ENCODE peak calls at places on chromosomes 5 and 9, in nine cellular contexts. L is psoas muscle; Q is CD8-positive, alpha-beta T cell; K is CD4-positive, alpha-beta memory T cell; G is DND-41; S is A549; X is RWPE2; B is neuronal stem cell; E is H1. V is an unnamed sample.

GRCh38 chr5:53549792-53550191 is 10.6 kb upstream of the NDUFS4 start:
- DNase-seq in X (no peak), B (no peak), Q (no peak), K (no peak), L (no peak), G (no peak), S (no peak), E (no peak), V (no peak)

GRCh38 chr5:139417214-139417613 is 13.3 kb upstream of the SPATA24 start:
- DNase-seq in K (no peak), B (no peak), S (no peak), Q (no peak), L (peak; percentile 33), X (no peak), G (no peak), E (no peak), V (no peak)

GRCh38 chr5:151332857-151333256 is 14.5 kb downstream of the SLC36A2 start:
- DNase-seq in Q (peak; percentile 5), X (no peak), G (no peak), L (no peak), S (no peak), K (no peak), E (no peak), B (no peak), V (no peak)

GRCh38 chr9:115680226-115680625 is 473.4 kb upstream of the PAPPA start:
- DNase-seq in B (no peak), Q (no peak), K (no peak), S (no peak), L (no peak), G (no peak), X (no peak), E (no peak), V (no peak)

GRCh38 chr5:72956324-72957140 is 691 bp downstream of the FCHO2 start:
- DNase-seq in E (peak; percentile 67), K (no peak), B (peak; percentile 41), S (peak; percentile 59), X (peak; percentile 70), G (no peak), L (peak; percentile 43), Q (peak; percentile 60), V (no peak)

GRCh38 chr5:146805099-146805498 is 73.5 kb downstream of the PPP2R2B start:
- DNase-seq in B (no peak), E (no peak), X (no peak), S (no peak), K (no peak), Q (no peak), G (no peak), L (no peak), V (no peak)

GRCh38 chr5:59506285-59506877 is 387.1 kb downstream of the PDE4D start:
- DNase-seq in G (no peak), X (no peak), Q (no peak), L (no peak), B (no peak), K (no peak), E (no peak), S (no peak), V (no peak)

GRCh38 chr5:170135796-170136490 is 30.2 kb downstream of the FOXI1 start:
- DNase-seq in S (no peak), X (no peak), E (peak; percentile 31), B (no peak), Q (no peak), K (no peak), G (no peak), L (no peak), V (no peak)

GRCh38 chr5:134552301-134552700 is 26.8 kb downstream of the JADE2 start:
- DNase-seq in K (no peak), L (peak; percentile 75), G (no peak), B (no peak), X (peak; percentile 83), E (no peak), Q (no peak), S (peak; percentile 62), V (peak; percentile 72)

GRCh38 chr5:125348221-125348692 is 601.8 kb upstream of the ZNF608 start:
- DNase-seq in S (no peak), K (no peak), X (no peak), G (no peak), B (peak; percentile 15), Q (no peak), E (no peak), L (peak; percentile 33), V (no peak)

GRCh38 chr9:98192503-98193335 is at the start of gene CORO2A:
- DNase-seq in B (peak; percentile 68), L (peak; percentile 65), S (peak; percentile 71), E (peak; percentile 88), X (peak; percentile 80), Q (peak; percentile 80), G (peak; percentile 76), K (peak; percentile 72), V (no peak)
- H3K27ac ChIP-seq in B (peak within 1 kb of the TSS; percentile 19), L (peak within 1 kb of the TSS; percentile 16), S (peak within 1 kb of the TSS; percentile 87), E (no peak within 1 kb of the TSS), X (peak within 1 kb of the TSS; percentile 64), Q (peak within 1 kb of the TSS; percentile 42), G (peak within 1 kb of the TSS; percentile 25), K (peak within 1 kb of the TSS; percentile 53), V (peak within 1 kb of the TSS; percentile 34)

GRCh38 chr9:100086097-100086496 is 12.7 kb downstream of the ERP44 start:
- DNase-seq in S (no peak), G (no peak), E (no peak), Q (no peak), B (no peak), X (no peak), K (no peak), L (no peak), V (no peak)

GRCh38 chr9:100084734-100085133 is 14.1 kb downstream of the ERP44 start:
- DNase-seq in E (no peak), Q (no peak), K (peak; percentile 24), X (no peak), B (no peak), L (no peak), G (no peak), S (no peak), V (no peak)

GRCh38 chr9:100084145-100084478 is 14.7 kb downstream of the ERP44 start:
- DNase-seq in B (no peak), G (no peak), S (no peak), L (no peak), E (no peak), X (no peak), K (no peak), Q (no peak), V (no peak)

GRCh38 chr9:100082786-100083185 is 16.0 kb downstream of the ERP44 start:
- DNase-seq in E (no peak), L (no peak), K (no peak), X (no peak), B (no peak), S (no peak), G (no peak), Q (no peak), V (no peak)

GRCh38 chr9:100083448-100084144 is 15.2 kb downstream of the ERP44 start:
- DNase-seq in B (no peak), S (no peak), K (no peak), X (no peak), G (no peak), Q (no peak), E (no peak), L (no peak), V (no peak)
- H3K4me1 ChIP-seq in B (peaks cover 2% of the 10 kb centered on the region), S (peaks cover 7% of the 10 kb centered on the region), K (peaks cover 67% of the 10 kb centered on the region), X (peaks cover 35% of the 10 kb centered on the region), G (peaks cover 5% of the 10 kb centered on the region), Q (peaks cover 30% of the 10 kb centered on the region), E (no peaks in the 10 kb centered on the region), L (peaks cover 58% of the 10 kb centered on the region), V (peaks cover 24% of the 10 kb centered on the region)

DNA sequence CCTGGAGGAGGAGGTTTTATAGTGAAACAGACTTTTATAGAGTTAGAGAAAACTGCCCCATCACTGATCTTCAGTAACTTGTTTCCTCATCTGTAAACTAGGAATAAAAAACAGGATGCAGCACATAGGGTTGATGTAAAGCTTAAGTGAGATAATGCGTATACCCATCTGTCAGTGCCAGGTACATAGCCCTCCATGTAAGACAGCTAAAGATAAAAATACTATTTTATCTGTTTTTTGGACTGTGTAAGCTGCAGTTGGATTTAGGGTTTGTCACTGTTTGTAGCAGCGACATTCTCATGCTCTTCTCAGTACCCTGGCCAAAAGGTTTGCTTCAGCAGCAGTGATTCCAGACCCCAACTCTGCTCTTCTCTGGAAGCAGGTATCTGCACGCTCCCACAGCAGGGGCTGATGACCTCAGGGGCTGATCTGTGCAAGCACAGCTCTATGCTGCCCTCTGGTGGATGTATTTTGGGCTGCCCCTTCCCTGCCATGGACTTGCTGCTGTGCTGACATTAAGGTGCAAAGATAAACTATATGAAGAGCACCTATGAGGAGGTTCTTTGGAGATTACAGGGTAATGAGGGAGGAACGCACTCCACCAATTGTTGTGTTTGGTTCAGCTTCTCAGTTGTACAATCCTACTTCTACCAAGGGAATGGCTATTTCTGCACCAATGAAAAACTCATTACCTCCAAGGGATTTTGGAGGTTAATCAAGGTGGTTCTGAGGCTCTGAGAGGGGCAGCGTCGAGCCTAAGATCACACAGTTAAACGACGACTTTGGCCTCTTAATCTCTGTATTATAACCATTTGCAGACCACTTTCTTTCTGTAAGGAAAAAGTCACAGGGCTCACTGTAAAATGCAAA is 13.1 kb downstream of the HMHB1 start:
- DNase-seq in S (peak; percentile 89), B (peak; percentile 79), E (peak; percentile 95), G (peak; percentile 91), Q (peak; percentile 90), X (peak; percentile 77), L (peak; percentile 71), K (peak; percentile 80), V (peak; percentile 20)
- H3K27ac ChIP-seq in S (peak overlapping the region; percentile 84), B (no peak overlapping the region), E (no peak overlapping the region), G (peak overlapping the region; percentile 79), Q (no peak overlapping the region), X (no peak overlapping the region), L (no peak overlapping the region), K (no peak overlapping the region), V (no peak overlapping the region)

DNA sequence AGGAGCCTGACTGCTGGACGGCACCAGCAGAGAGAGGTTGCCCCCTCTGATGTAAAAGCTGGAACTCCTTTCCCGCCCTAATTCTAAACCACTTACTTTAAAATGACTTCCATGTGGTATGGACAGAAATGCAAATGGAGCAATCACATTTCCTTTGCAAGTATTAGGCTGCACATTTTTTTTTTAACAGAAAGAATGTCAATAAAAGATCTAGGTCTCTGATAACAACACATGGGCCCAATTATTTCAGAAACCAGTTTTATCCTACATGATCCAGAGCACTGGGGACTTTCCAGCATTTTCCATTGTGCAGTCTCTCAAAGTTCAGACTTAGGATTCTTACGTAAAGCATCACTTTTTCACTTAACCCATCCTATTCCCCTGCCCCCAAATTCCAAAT is 203.7 kb downstream of the NXNL2 start:
- DNase-seq in S (no peak), E (no peak), X (no peak), K (no peak), Q (no peak), B (no peak), G (no peak), L (no peak), V (no peak)
- H3K4me1 ChIP-seq in S (peaks cover 8% of the 10 kb centered on the region), E (peaks cover 1% of the 10 kb centered on the region), X (peaks cover 9% of the 10 kb centered on the region), K (no peaks in the 10 kb centered on the region), Q (no peaks in the 10 kb centered on the region), B (peaks cover 5% of the 10 kb centered on the region), G (no peaks in the 10 kb centered on the region), L (peaks cover 6% of the 10 kb centered on the region), V (peaks cover 23% of the 10 kb centered on the region)

DNA sequence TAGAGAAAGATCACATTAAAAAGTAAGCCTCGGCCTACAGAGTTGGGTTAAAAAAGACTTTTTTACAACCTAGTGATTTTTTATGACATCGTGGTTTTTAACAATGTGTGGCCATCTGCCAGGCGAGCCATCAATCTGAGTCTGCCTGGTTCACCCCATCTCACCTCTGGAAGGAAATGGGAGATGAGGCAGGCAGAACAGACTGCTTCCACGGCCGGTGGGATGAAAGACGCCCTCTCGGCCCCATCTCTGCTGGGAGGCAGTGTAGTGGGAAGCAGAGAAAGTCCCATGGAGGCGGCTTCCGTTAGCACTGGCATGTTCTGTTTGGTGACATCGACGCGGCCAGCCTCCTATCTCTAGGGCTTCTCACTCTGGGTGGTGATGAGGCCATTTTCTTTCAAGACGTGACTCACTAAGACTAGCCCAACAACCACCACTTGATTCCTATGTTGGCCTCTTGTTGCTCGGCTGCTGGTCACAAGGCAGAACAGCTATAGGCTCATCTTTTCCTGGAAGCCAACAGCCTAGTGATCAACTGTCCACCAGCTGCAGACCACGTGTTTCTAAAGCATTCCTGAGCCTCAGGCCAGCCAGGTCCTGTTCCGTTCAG is 132.4 kb upstream of the OTULINL start:
- DNase-seq in K (no peak), Q (no peak), X (no peak), G (no peak), E (no peak), S (no peak), L (peak; percentile 45), B (no peak), V (no peak)
- H3K27ac ChIP-seq in K (no peak overlapping the region), Q (no peak overlapping the region), X (peak overlapping the region; percentile 25), G (no peak overlapping the region), E (no peak overlapping the region), S (no peak overlapping the region), L (peak overlapping the region; percentile 83), B (no peak overlapping the region), V (peak overlapping the region; percentile 44)